ENCODE peak calls at places on chromosomes 16 and 17, in nine cellular contexts. Z, J, P, F, S, A, V, O and Y are unnamed samples.

GRCh38 chr17:65415991-65416390 is 145.5 kb downstream of the AXIN2 start:
- DNase-seq in Z (no peak), J (no peak), P (no peak), F (peak), S (no peak), A (no peak), V (no peak), O (no peak), Y (no peak)

GRCh38 chr17:48575066-48575582 is 3.0 kb downstream of the HOXB4 start:
- DNase-seq in Z (no peak), J (no peak), P (no peak), F (no peak), S (no peak), A (no peak), V (no peak), O (no peak), Y (no peak)

GRCh38 chr16:3388325-3388724 is 12.5 kb downstream of the ZSCAN32 start:
- DNase-seq in Z (no peak), J (no peak), P (no peak), F (no peak), S (no peak), A (no peak), V (no peak), O (no peak), Y (no peak)

GRCh38 chr16:33059206-33059605 is 134.8 kb upstream of the TP53TG3C start:
- DNase-seq in Z (no peak), J (no peak), P (no peak), F (no peak), S (no peak), A (no peak), V (no peak), O (no peak), Y (no peak)

GRCh38 chr16:50245417-50246298 is 20.7 kb upstream of the ADCY7 start:
- DNase-seq in Z (no peak), J (no peak), P (peak), F (peak), S (no peak), A (no peak), V (peak), O (no peak), Y (no peak)

GRCh38 chr17:69900829-69901228 is 174.2 kb upstream of the KCNJ16 start:
- DNase-seq in Z (no peak), J (no peak), P (no peak), F (no peak), S (no peak), A (no peak), V (no peak), O (no peak), Y (no peak)

GRCh38 chr16:85002643-85003042 is 8.7 kb downstream of the ZDHHC7 start:
- DNase-seq in Z (no peak), J (no peak), P (peak), F (peak), S (no peak), A (no peak), V (no peak), O (no peak), Y (no peak)

GRCh38 chr16:27781195-27781524 is 231.2 kb downstream of the KATNIP start:
- DNase-seq in Z (no peak), J (peak), P (no peak), F (no peak), S (no peak), A (no peak), V (peak), O (no peak), Y (no peak)

GRCh38 chr16:76345093-76345735 is 68.0 kb downstream of the CNTNAP4 start:
- DNase-seq in Z (no peak), J (no peak), P (peak), F (no peak), S (no peak), A (no peak), V (no peak), O (no peak), Y (no peak)

GRCh38 chr17:60386137-60386395 is 5.9 kb downstream of the USP32 start:
- DNase-seq in Z (no peak), J (no peak), P (no peak), F (no peak), S (no peak), A (no peak), V (no peak), O (no peak), Y (no peak)

GRCh38 chr17:75087558-75088453 is at the start of gene SLC16A5:
- DNase-seq in Z (peak), J (peak), P (peak), F (peak), S (peak), A (no peak), V (no peak), O (peak), Y (no peak)

GRCh38 chr16:59339871-59340270 is 605.8 kb upstream of the GOT2 start:
- DNase-seq in Z (no peak), J (no peak), P (no peak), F (no peak), S (no peak), A (no peak), V (no peak), O (no peak), Y (no peak)

GRCh38 chr17:68200689-68201424 is 47.0 kb upstream of the AMZ2 start:
- DNase-seq in Z (peak), J (peak), P (peak), F (peak), S (peak), A (peak), V (peak), O (peak), Y (peak)

GRCh38 chr16:58451945-58452401 is 48.0 kb upstream of the NDRG4 start:
- DNase-seq in Z (no peak), J (no peak), P (no peak), F (no peak), S (no peak), A (no peak), V (no peak), O (no peak), Y (no peak)

GRCh38 chr16:21276090-21276489 is 2.0 kb downstream of the CRYM start:
- DNase-seq in Z (peak), J (no peak), P (no peak), F (no peak), S (no peak), A (no peak), V (no peak), O (no peak), Y (no peak)

GRCh38 chr16:2285731-2286191 is 17.8 kb upstream of the RNPS1 start:
- DNase-seq in Z (no peak), J (no peak), P (no peak), F (no peak), S (no peak), A (no peak), V (no peak), O (no peak), Y (no peak)

GRCh38 chr16:23679274-23679985 is 741 bp downstream of the PLK1 start:
- DNase-seq in Z (peak), J (no peak), P (peak), F (peak), S (no peak), A (no peak), V (peak), O (no peak), Y (no peak)

GRCh38 chr17:7295230-7296180 is 1.1 kb upstream of the YBX2 start:
- DNase-seq in Z (no peak), J (no peak), P (no peak), F (no peak), S (no peak), A (no peak), V (peak), O (no peak), Y (no peak)

GRCh38 chr17:34300652-34301390 is 15.3 kb downstream of the CCL11 start:
- DNase-seq in Z (no peak), J (peak), P (no peak), F (no peak), S (no peak), A (no peak), V (no peak), O (no peak), Y (no peak)

GRCh38 chr16:16139806-16140205 is 83.5 kb downstream of the ABCC6 start:
- DNase-seq in Z (no peak), J (no peak), P (no peak), F (no peak), S (no peak), A (no peak), V (no peak), O (no peak), Y (no peak)
- TF ChIP-seq POLR2AphosphoS5 in Z (no peak), J (no peak), P (no peak), F (no peak), S (no peak), A (no peak), V (no peak), O (no peak), Y (no peak)

DNA sequence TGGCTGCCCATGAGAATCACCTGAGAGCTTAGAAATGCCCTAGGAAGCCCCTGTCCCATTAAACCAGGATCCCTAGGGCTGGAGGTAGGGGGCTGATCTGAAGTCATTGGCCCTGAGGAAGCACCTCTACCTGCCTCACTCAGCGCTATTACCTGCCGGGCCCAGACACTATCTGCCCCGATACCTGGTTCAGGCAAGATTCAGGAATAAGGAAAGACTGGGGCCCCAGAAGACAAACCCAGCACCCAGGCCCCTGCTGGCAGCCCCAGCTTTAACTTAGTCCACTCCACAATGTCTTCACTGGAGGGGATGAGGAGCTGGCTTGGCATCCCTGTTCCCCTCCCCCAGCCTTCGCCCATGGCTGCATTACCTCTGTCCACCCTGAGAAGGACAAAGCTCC is 126.3 kb downstream of the GAS7 start:
- DNase-seq in Z (no peak), J (peak), P (no peak), F (no peak), S (no peak), A (no peak), V (no peak), O (no peak), Y (no peak)
- TF ChIP-seq POLR2AphosphoS5 in Z (no peak), J (no peak), P (no peak), F (no peak), S (no peak), A (no peak), V (no peak), O (no peak), Y (no peak)

GRCh38 chr16:31129568-31130335 is 5.8 kb downstream of the PRSS8 start:
- DNase-seq in Z (no peak), J (peak), P (peak), F (peak), S (no peak), A (no peak), V (no peak), O (peak), Y (no peak)
- TF ChIP-seq POLR2AphosphoS5 in Z (no peak), J (peak), P (peak), F (no peak), S (peak), A (no peak), V (no peak), O (peak), Y (no peak)

GRCh38 chr17:55729484-55729883 is 6.8 kb upstream of the TMEM100 start:
- DNase-seq in Z (no peak), J (no peak), P (no peak), F (no peak), S (no peak), A (no peak), V (no peak), O (no peak), Y (no peak)

GRCh38 chr17:55730808-55731207 is 8.1 kb upstream of the TMEM100 start:
- DNase-seq in Z (no peak), J (peak), P (no peak), F (no peak), S (no peak), A (no peak), V (no peak), O (no peak), Y (no peak)

GRCh38 chr17:55730380-55730779 is 7.7 kb upstream of the TMEM100 start:
- DNase-seq in Z (no peak), J (no peak), P (no peak), F (no peak), S (no peak), A (no peak), V (no peak), O (no peak), Y (no peak)

GRCh38 chr17:55734128-55734781 is 11.6 kb upstream of the TMEM100 start:
- DNase-seq in Z (no peak), J (no peak), P (no peak), F (no peak), S (no peak), A (no peak), V (peak), O (no peak), Y (no peak)

GRCh38 chr17:55731586-55732250 is 9.1 kb upstream of the TMEM100 start:
- DNase-seq in Z (no peak), J (peak), P (peak), F (peak), S (no peak), A (no peak), V (no peak), O (no peak), Y (peak)
- TF ChIP-seq POLR2AphosphoS5 in Z (no peak), J (peak), P (peak), F (no peak), S (peak), A (no peak), V (no peak), O (peak), Y (peak)

GRCh38 chr17:63425478-63425877 is 20.6 kb downstream of the CYB561 start:
- DNase-seq in Z (peak), J (peak), P (peak), F (peak), S (no peak), A (peak), V (peak), O (peak), Y (no peak)
- TF ChIP-seq POLR2AphosphoS5 in Z (no peak), J (no peak), P (no peak), F (no peak), S (no peak), A (no peak), V (no peak), O (peak), Y (no peak)

GRCh38 chr17:63621229-63621683 is 961 bp upstream of the MAP3K3 start:
- DNase-seq in Z (no peak), J (no peak), P (no peak), F (no peak), S (no peak), A (no peak), V (no peak), O (no peak), Y (no peak)

GRCh38 chr17:63626551-63627228 is 4.5 kb downstream of the MAP3K3 start:
- DNase-seq in Z (no peak), J (no peak), P (no peak), F (no peak), S (no peak), A (no peak), V (no peak), O (no peak), Y (no peak)

GRCh38 chr17:63621684-63622570 is at the start of gene MAP3K3:
- DNase-seq in Z (peak), J (peak), P (peak), F (peak), S (peak), A (peak), V (peak), O (peak), Y (peak)

GRCh38 chr17:63623786-63624185 is 1.6 kb downstream of the MAP3K3 start:
- DNase-seq in Z (no peak), J (no peak), P (no peak), F (no peak), S (no peak), A (no peak), V (no peak), O (no peak), Y (no peak)

GRCh38 chr17:63622571-63623390 is 564 bp downstream of the MAP3K3 start:
- DNase-seq in Z (peak), J (peak), P (peak), F (peak), S (no peak), A (no peak), V (peak), O (peak), Y (no peak)
- TF ChIP-seq POLR2AphosphoS5 in Z (no peak), J (peak), P (peak), F (no peak), S (peak), A (no peak), V (no peak), O (no peak), Y (peak)

GRCh38 chr17:17575360-17576251 is 15.9 kb downstream of the PEMT start:
- DNase-seq in Z (no peak), J (peak), P (no peak), F (no peak), S (no peak), A (no peak), V (no peak), O (no peak), Y (no peak)
- TF ChIP-seq POLR2AphosphoS5 in Z (no peak), J (no peak), P (no peak), F (no peak), S (no peak), A (no peak), V (no peak), O (peak), Y (no peak)

GRCh38 chr16:11207646-11208045 is 48.4 kb downstream of the SOCS1 start:
- DNase-seq in Z (no peak), J (no peak), P (no peak), F (no peak), S (no peak), A (no peak), V (no peak), O (no peak), Y (no peak)
- TF ChIP-seq POLR2AphosphoS5 in Z (no peak), J (no peak), P (no peak), F (no peak), S (no peak), A (no peak), V (no peak), O (no peak), Y (no peak)

DNA sequence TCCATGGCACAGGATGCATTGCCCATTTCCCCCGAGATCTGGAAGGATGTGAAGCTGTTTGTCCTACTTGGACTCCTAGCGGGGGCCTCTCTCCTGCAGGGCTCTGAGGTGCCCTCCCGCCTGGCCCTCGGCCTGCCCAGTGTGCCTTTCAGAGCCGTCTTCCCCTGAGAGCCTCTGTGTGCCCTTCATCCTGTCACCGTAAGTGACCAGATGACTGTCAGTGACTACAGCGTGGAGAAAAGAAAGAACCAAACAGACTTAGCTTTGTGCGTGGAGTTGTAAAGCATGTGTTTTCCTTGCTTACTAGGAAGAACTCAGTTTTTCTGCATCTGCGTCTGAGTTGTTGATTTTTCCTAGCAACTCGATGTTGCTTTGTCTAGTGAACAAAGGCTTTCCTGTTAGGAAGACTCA is 56.1 kb downstream of the BANP start:
- DNase-seq in Z (no peak), J (peak), P (no peak), F (no peak), S (no peak), A (no peak), V (no peak), O (no peak), Y (no peak)
- TF ChIP-seq POLR2AphosphoS5 in Z (no peak), J (no peak), P (no peak), F (no peak), S (no peak), A (no peak), V (no peak), O (no peak), Y (no peak)